ENCODE peak calls at places on chromosome 21, in eight cellular contexts. P, N, R, D, G, Z, S and W are unnamed samples.

GRCh38 chr21:37582613-37583012 is 216.0 kb downstream of the DYRK1A start:
- DNase-seq in P (no peak), R (no peak), S (peak), G (no peak), D (no peak), N (peak), Z (peak), W (no peak)

GRCh38 chr21:17688912-17689874 is 76.5 kb upstream of the BTG3 start:
- DNase-seq in Z (no peak), D (peak), G (peak), N (peak), R (peak), P (no peak), S (peak), W (peak)

GRCh38 chr21:14609274-14609673 is 63.2 kb upstream of the SAMSN1 start:
- DNase-seq in G (no peak), D (no peak), P (no peak), S (no peak), Z (no peak), R (no peak), N (no peak), W (no peak)

GRCh38 chr21:41361786-41362604 is at the start of gene MX2:
- DNase-seq in R (peak), G (peak), P (peak), N (peak), S (no peak), D (peak), Z (peak), W (peak)

GRCh38 chr21:17829472-17829871 is 10.3 kb upstream of the C21orf91 start:
- DNase-seq in D (no peak), Z (no peak), N (no peak), R (no peak), S (no peak), P (no peak), G (no peak), W (no peak)

GRCh38 chr21:27507695-27508094 is 540.8 kb upstream of the ADAMTS5 start:
- DNase-seq in Z (no peak), D (no peak), P (no peak), S (no peak), G (no peak), R (no peak), N (no peak), W (no peak)

GRCh38 chr21:39799178-39799577 is 54.2 kb downstream of the IGSF5 start:
- DNase-seq in D (no peak), S (no peak), N (no peak), R (no peak), Z (no peak), P (no peak), G (no peak), W (peak)

GRCh38 chr21:38651570-38651969 is 153.3 kb upstream of the ERG start:
- DNase-seq in D (no peak), R (no peak), S (no peak), P (no peak), Z (no peak), N (no peak), G (no peak), W (no peak)

GRCh38 chr21:39968010-39968409 is 100.8 kb downstream of the PCP4 start:
- DNase-seq in R (no peak), P (no peak), G (no peak), N (no peak), Z (no peak), S (no peak), D (no peak), W (no peak)

DNA sequence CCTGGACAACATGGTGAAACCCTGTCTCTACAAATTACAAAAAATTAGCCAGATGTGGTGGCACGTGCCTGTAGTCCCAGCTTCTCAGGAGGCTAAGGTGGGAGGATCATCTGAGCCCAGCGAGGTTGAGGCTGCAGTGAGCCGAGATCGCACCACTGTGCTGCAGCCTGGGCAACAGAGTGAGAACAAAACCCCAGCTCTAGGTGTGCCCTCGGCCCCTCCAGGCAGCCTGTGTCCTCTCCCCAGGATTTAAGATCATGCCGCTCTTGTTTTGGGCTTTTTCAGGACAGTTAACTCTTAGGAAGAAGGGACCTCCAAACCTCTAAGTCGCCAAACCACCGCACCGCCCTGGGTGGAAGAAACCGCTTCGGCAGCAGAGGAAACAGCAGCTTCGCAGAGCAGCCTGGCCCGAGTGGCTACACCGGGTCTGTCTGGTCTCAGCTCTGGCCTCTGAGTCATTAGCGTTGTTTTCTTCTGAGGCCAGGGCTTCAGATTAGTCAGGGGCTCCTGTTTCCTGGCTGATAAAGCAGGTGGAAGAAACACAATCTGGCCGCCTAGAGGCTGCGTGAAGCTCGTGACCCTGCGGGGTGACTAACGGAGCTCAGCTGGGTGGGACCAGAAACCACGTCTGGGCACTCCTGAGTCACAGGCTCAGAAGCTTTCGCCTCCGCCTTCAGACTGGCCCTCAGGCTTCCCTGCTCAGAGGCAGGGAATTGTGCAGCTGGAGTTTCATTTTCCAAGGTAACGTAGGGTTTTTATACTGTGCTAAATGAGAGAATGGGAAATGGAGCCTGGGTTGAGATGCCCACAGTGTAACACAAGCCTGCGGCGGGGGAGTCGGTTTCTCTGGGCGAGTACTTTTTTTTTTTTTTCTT is 44.7 kb downstream of the CHAF1B start:
- DNase-seq in G (peak), N (peak), P (peak), S (peak), Z (peak), R (peak), D (no peak), W (peak)
- H3K4me3 ChIP-seq in G (peak), N (peak), P (peak), S (peak), Z (no peak), R (peak), D (no peak), W (peak)

DNA sequence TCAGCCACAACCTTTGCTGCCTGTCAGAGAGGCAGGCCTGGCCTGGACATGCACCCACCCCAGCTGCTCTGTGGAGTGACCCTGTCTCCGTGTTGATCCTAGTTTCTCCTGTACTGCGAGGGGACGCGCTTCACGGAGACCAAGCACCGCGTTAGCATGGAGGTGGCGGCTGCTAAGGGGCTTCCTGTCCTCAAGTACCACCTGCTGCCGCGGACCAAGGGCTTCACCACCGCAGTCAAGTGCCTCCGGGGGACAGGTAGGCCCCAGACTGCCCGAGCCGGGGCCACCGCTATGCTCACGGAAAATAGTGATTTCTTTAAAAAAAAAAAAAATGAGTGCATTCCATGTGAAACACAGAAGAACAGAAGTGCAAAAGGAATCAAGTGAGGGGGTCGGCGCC is 41.6 kb upstream of the TRAPPC10 start:
- DNase-seq in S (no peak), G (no peak), D (no peak), N (no peak), P (no peak), R (no peak), Z (no peak), W (no peak)
- H3K27ac ChIP-seq in S (no peak), G (no peak), D (no peak), N (no peak), P (no peak), R (no peak), Z (no peak), W (no peak)

DNA sequence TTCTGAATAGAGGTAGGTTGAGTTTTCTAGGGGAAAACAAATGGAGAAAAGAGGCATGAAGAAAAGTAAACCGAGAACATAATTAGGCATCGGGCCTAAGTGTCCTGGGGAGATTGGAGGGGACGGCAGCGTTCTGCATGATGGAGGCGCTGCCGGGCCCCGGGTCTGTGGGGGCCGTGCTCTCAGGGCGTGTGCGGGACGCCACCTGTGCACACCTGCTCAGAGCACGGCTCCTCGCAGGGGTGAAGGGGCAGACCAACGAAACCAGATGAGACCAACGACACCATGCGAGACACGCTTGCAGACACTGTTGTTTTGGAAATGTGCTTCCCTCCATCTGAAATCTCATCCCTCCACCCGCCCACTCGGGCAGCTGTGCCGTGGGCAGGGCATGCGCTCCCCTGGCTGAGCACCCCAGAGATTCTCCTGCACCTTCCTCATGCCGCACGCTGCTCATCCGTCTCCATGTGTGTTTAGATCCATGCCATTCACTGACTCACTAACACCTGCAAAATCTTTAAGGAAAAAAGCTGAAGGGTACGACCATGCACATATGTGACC is 28.2 kb upstream of the TRAPPC10 start:
- DNase-seq in P (no peak), N (no peak), Z (no peak), D (no peak), R (no peak), S (no peak), G (no peak), W (no peak)
- TF ChIP-seq POLR2A in P (no peak), N (no peak), Z (no peak), D (no peak), R (no peak), S (no peak), G (no peak), W (no peak)

DNA sequence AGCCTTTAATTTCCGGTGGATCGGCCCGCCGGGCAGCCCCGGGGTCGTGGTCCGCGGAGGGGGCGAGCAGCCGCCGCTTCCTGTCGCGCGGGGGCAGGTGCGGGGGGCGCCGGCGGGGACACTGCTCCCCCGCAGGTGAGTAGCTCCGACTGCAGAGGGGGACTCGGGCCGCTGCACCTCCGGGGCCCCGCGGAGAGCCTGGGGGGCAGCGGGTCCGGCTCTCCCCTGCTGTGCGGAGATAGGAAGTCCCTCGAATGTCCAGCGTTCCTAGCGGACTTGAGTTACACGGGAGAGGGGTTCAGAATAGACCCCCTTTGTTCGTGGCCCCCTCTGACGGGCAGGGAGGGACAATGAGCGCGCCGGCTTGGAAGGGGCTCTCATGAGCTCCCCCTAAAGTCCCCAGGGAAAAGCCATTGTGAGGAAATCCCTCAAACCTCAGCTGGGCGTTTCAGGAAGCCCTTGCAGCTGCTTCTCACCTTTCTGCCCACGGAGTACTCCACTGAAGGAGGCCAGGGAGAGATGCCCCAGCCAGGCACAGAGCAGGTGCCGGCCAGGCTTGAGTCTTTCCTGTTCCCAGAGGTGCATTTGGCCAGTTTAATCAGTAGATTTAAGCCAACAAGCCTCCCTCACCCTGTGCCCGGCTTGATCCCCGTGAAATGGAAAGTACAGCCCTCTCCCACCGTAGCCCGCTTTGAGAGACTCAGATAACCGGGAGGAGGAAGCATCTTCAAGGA is 925 bp downstream of the PDE9A start:
- DNase-seq in Z (no peak), D (no peak), S (no peak), N (no peak), G (peak), P (no peak), R (peak), W (no peak)
- H3K4me3 ChIP-seq in Z (no peak), D (peak), S (peak), N (peak), G (peak), P (peak), R (peak), W (peak)

DNA sequence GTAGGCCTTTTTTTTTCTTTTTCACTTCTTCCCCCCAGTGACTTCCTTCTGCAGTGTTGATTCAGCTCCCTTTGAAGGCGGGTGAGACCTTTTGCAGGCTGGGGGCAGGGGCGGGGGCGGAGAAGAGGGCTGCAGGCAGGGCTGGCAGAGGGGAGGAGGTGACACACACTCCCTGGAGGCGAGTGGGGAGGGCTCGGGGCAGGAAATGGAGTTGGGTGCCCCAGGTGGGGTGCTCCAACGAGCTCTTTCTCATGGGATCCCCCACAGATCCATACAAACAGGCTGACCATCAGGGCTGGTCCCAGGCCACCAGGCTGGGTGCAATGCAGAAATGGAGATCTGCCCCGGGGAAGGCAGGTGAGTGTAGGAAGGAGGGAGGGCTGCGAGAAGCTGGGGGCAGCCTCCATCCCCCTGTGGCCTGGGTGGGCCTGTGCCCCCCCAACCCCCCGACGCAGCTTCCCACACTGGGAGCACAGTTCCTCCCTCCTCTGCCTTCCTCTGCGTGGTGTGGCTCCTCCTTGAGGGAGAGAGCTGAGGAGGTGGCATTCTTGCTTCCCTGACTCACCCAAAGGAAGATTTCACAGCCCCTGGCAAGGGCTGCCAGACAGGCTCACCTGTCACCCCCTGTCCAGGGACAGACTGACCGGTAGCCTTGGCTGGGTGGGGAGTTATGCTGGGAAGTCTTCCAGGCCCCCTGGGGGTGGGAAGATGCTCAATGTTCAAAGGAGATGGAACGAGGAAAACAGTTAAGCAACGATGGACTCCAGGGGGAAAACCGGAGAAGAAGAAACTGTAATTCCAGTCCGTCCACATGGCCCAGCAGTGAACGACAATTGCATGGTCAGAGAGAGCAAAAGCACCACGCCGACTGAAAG is 7.1 kb upstream of the ITGB2 start:
- DNase-seq in S (no peak), D (no peak), P (no peak), R (peak), Z (no peak), N (no peak), G (peak), W (peak)
- H3K27ac ChIP-seq in S (peak), D (no peak), P (no peak), R (peak), Z (no peak), N (no peak), G (no peak), W (peak)

GRCh38 chr21:33424214-33424613 is 21.0 kb downstream of the IFNGR2 start:
- DNase-seq in N (no peak), S (no peak), G (no peak), R (peak), Z (no peak), P (no peak), D (no peak), W (no peak)
- TF ChIP-seq POLR2A in N (no peak), S (no peak), G (no peak), R (no peak), Z (no peak), P (no peak), D (no peak), W (no peak)

GRCh38 chr21:28885853-28886177 is 106.9 kb downstream of the LTN1 start:
- DNase-seq in N (no peak), R (no peak), P (no peak), Z (no peak), G (no peak), S (no peak), D (no peak), W (no peak)
- H3K4me3 ChIP-seq in N (peak), R (no peak), P (peak), Z (no peak), G (no peak), S (peak), D (no peak), W (peak)